ENCODE peak calls at places on chromosome 19, in six cellular contexts. One of them, this sample, is unnamed.

GRCh38 chr19:35249848-35250711 is 1.3 kb downstream of the LSR start:
- DNase-seq in GM06990: no peak
- DNase-seq in lower lobe of right lung: no peak
- DNase-seq in epithelial cell of proximal tubule: no peak
- DNase-seq in cardiac muscle cell: no peak
- DNase-seq in heart right ventricle: no peak
- DNase-seq in this sample: no peak

GRCh38 chr19:1577090-1577928 is 9.2 kb upstream of the MEX3D start:
- DNase-seq in epithelial cell of proximal tubule: no peak
- DNase-seq in heart right ventricle: peak
- DNase-seq in cardiac muscle cell: no peak
- DNase-seq in GM06990: no peak
- DNase-seq in lower lobe of right lung: no peak
- DNase-seq in this sample: no peak

GRCh38 chr19:37466277-37466797 is 907 bp downstream of the ZNF569 start:
- DNase-seq in epithelial cell of proximal tubule: no peak
- DNase-seq in heart right ventricle: no peak
- DNase-seq in lower lobe of right lung: no peak
- DNase-seq in cardiac muscle cell: no peak
- DNase-seq in GM06990: no peak
- DNase-seq in this sample: no peak

GRCh38 chr19:52923782-52924593 is 760 bp upstream of the ZNF888 start:
- DNase-seq in GM06990: no peak
- DNase-seq in heart right ventricle: peak
- DNase-seq in epithelial cell of proximal tubule: no peak
- DNase-seq in cardiac muscle cell: peak
- DNase-seq in lower lobe of right lung: peak
- DNase-seq in this sample: no peak

GRCh38 chr19:46489445-46490272 is 6.0 kb downstream of the PNMA8B start:
- DNase-seq in GM06990: no peak
- DNase-seq in lower lobe of right lung: peak
- DNase-seq in cardiac muscle cell: peak
- DNase-seq in heart right ventricle: peak
- DNase-seq in epithelial cell of proximal tubule: no peak
- DNase-seq in this sample: peak

GRCh38 chr19:16794456-16794855 is 34.7 kb upstream of the SIN3B start:
- DNase-seq in heart right ventricle: no peak
- DNase-seq in lower lobe of right lung: no peak
- DNase-seq in GM06990: no peak
- DNase-seq in cardiac muscle cell: no peak
- DNase-seq in epithelial cell of proximal tubule: no peak
- DNase-seq in this sample: no peak

GRCh38 chr19:13298565-13299481 is 148.6 kb downstream of the IER2 start:
- DNase-seq in epithelial cell of proximal tubule: no peak
- DNase-seq in GM06990: no peak
- DNase-seq in heart right ventricle: no peak
- DNase-seq in lower lobe of right lung: no peak
- DNase-seq in cardiac muscle cell: peak
- DNase-seq in this sample: no peak

GRCh38 chr19:9857920-9858746 is 23.0 kb downstream of the PIN1 start:
- DNase-seq in cardiac muscle cell: no peak
- DNase-seq in lower lobe of right lung: no peak
- DNase-seq in GM06990: no peak
- DNase-seq in epithelial cell of proximal tubule: no peak
- DNase-seq in heart right ventricle: no peak
- DNase-seq in this sample: no peak

GRCh38 chr19:58394821-58395219 is 636 bp upstream of the RNF225 start:
- DNase-seq in lower lobe of right lung: no peak
- DNase-seq in GM06990: no peak
- DNase-seq in cardiac muscle cell: no peak
- DNase-seq in heart right ventricle: no peak
- DNase-seq in epithelial cell of proximal tubule: no peak
- DNase-seq in this sample: no peak

GRCh38 chr19:40803170-40803856 is 4.3 kb downstream of the EGLN2 start:
- DNase-seq in heart right ventricle: no peak
- DNase-seq in GM06990: no peak
- DNase-seq in lower lobe of right lung: no peak
- DNase-seq in cardiac muscle cell: no peak
- DNase-seq in epithelial cell of proximal tubule: no peak
- DNase-seq in this sample: no peak

GRCh38 chr19:40805258-40805868 is 6.4 kb downstream of the EGLN2 start:
- DNase-seq in epithelial cell of proximal tubule: no peak
- DNase-seq in heart right ventricle: peak
- DNase-seq in lower lobe of right lung: no peak
- DNase-seq in GM06990: no peak
- DNase-seq in cardiac muscle cell: no peak
- DNase-seq in this sample: no peak

GRCh38 chr19:40803857-40804782 is 5.1 kb downstream of the EGLN2 start:
- DNase-seq in heart right ventricle: peak
- DNase-seq in epithelial cell of proximal tubule: no peak
- DNase-seq in cardiac muscle cell: no peak
- DNase-seq in GM06990: peak
- DNase-seq in lower lobe of right lung: peak
- DNase-seq in this sample: no peak

GRCh38 chr19:40806385-40807146 is 7.6 kb downstream of the EGLN2 start:
- DNase-seq in GM06990: peak
- DNase-seq in heart right ventricle: peak
- DNase-seq in epithelial cell of proximal tubule: no peak
- DNase-seq in cardiac muscle cell: peak
- DNase-seq in lower lobe of right lung: peak
- DNase-seq in this sample: peak

GRCh38 chr19:40804783-40805242 is 5.8 kb downstream of the EGLN2 start:
- DNase-seq in heart right ventricle: no peak
- DNase-seq in lower lobe of right lung: no peak
- DNase-seq in cardiac muscle cell: no peak
- DNase-seq in epithelial cell of proximal tubule: no peak
- DNase-seq in GM06990: no peak
- DNase-seq in this sample: no peak
- H3K4me3 ChIP-seq in heart right ventricle: no peak
- H3K4me3 ChIP-seq in lower lobe of right lung: peak
- H3K4me3 ChIP-seq in cardiac muscle cell: no peak
- H3K4me3 ChIP-seq in epithelial cell of proximal tubule: no peak
- H3K4me3 ChIP-seq in GM06990: no peak
- H3K4me3 ChIP-seq in this sample: no peak

GRCh38 chr19:49439841-49440240 is 1.5 kb downstream of the SLC17A7 start:
- DNase-seq in epithelial cell of proximal tubule: no peak
- DNase-seq in GM06990: no peak
- DNase-seq in lower lobe of right lung: no peak
- DNase-seq in cardiac muscle cell: no peak
- DNase-seq in heart right ventricle: no peak
- DNase-seq in this sample: no peak

GRCh38 chr19:49441960-49442350 is 628 bp upstream of the SLC17A7 start:
- DNase-seq in cardiac muscle cell: no peak
- DNase-seq in epithelial cell of proximal tubule: no peak
- DNase-seq in heart right ventricle: no peak
- DNase-seq in lower lobe of right lung: no peak
- DNase-seq in GM06990: no peak
- DNase-seq in this sample: no peak

GRCh38 chr19:49442354-49442753 is 1.0 kb upstream of the SLC17A7 start:
- DNase-seq in cardiac muscle cell: no peak
- DNase-seq in epithelial cell of proximal tubule: no peak
- DNase-seq in GM06990: no peak
- DNase-seq in heart right ventricle: peak
- DNase-seq in lower lobe of right lung: no peak
- DNase-seq in this sample: no peak

GRCh38 chr19:49441210-49441959 is at the start of gene SLC17A7:
- DNase-seq in lower lobe of right lung: no peak
- DNase-seq in GM06990: peak
- DNase-seq in cardiac muscle cell: no peak
- DNase-seq in heart right ventricle: peak
- DNase-seq in epithelial cell of proximal tubule: no peak
- DNase-seq in this sample: no peak

DNA sequence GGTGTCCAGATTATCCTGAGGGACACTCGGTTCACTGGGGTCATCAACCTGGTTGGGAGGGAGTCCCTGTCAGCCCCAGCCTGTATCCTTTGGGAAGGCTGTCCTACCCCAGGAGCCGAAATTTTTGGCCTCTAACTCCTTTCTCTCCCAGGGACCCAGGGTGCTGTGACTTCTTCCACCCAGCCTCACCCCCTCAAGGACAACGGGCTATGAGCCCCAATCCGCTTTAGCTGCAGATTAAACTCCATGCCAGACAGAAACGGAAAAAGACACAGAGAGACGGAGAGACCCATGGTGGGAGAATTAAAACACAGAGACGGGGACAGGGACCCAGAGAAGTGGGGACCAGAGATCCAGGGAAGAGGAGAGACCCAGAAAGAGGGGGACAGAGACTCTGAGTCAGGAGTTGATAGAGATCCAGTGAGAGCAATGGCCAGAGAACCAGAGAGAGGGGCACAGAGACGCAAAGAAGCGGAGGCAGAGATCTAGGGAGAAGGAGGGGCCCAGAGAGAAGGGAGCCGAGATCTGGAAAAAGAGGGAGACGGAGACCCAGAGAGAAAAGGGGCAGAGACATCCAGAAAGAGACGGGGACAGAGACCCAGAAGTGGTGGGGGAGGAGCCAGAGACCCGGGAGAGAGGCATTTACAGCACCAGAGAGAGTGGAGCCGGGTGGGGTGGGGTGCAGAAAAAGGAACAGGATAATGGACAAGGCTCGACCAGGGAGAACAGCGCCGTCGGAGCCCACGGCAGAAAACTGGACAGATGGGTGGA is 703 bp downstream of the SLC17A7 start:
- DNase-seq in heart right ventricle: no peak
- DNase-seq in epithelial cell of proximal tubule: no peak
- DNase-seq in lower lobe of right lung: no peak
- DNase-seq in cardiac muscle cell: no peak
- DNase-seq in GM06990: no peak
- DNase-seq in this sample: no peak
- TF ChIP-seq CTCF in heart right ventricle: no peak
- TF ChIP-seq CTCF in epithelial cell of proximal tubule: no peak
- TF ChIP-seq CTCF in lower lobe of right lung: no peak
- TF ChIP-seq CTCF in cardiac muscle cell: no peak
- TF ChIP-seq CTCF in GM06990: no peak
- TF ChIP-seq CTCF in this sample: no peak

DNA sequence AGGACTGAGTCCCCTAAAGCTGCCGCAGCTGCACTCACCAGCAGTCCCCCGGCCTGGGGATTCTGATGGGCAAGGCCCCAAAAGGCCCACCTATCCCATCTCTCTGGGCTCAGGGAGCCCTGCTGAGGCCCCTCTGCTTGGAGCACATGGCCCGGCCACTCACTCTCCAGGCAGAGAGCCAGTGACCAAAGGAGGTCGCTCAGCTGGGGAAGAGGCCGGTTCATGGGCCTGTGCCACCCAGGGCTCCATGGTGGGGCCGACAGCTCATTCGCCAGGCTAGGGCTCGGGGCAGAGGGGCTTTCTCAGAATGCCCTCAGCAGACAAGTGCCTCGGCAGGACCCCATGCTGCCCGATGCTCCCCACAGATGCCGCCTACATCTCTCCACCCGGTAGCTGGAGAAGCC is 54.5 kb downstream of the MLLT1 start:
- DNase-seq in GM06990: no peak
- DNase-seq in cardiac muscle cell: no peak
- DNase-seq in heart right ventricle: no peak
- DNase-seq in epithelial cell of proximal tubule: no peak
- DNase-seq in lower lobe of right lung: peak
- DNase-seq in this sample: no peak
- H3K4me3 ChIP-seq in GM06990: no peak
- H3K4me3 ChIP-seq in cardiac muscle cell: no peak
- H3K4me3 ChIP-seq in heart right ventricle: no peak
- H3K4me3 ChIP-seq in epithelial cell of proximal tubule: no peak
- H3K4me3 ChIP-seq in lower lobe of right lung: no peak
- H3K4me3 ChIP-seq in this sample: no peak

DNA sequence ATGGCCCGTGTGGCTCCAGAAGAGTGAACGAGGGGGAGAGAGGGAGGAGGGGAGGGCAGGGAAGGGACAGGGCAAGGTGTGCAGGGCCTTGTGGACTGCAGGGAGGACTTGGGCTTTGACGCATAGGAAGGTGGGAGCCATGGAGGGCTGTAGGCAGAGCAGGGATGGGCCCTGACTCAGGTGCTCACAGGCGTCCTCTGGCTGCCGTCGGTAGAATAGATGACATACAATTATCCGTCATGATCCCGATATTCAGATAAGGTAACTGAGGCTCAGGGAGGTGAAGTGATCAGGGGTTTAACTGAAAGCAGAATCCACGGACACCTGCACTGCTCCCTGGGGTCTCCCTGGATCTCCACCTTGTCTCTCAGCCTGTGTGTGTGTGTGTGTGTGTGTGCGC is 3.4 kb downstream of the C3 start:
- DNase-seq in lower lobe of right lung: no peak
- DNase-seq in heart right ventricle: no peak
- DNase-seq in GM06990: no peak
- DNase-seq in epithelial cell of proximal tubule: no peak
- DNase-seq in cardiac muscle cell: no peak
- DNase-seq in this sample: no peak
- TF ChIP-seq CTCF in lower lobe of right lung: no peak
- TF ChIP-seq CTCF in heart right ventricle: no peak
- TF ChIP-seq CTCF in GM06990: no peak
- TF ChIP-seq CTCF in epithelial cell of proximal tubule: peak
- TF ChIP-seq CTCF in cardiac muscle cell: peak
- TF ChIP-seq CTCF in this sample: no peak

DNA sequence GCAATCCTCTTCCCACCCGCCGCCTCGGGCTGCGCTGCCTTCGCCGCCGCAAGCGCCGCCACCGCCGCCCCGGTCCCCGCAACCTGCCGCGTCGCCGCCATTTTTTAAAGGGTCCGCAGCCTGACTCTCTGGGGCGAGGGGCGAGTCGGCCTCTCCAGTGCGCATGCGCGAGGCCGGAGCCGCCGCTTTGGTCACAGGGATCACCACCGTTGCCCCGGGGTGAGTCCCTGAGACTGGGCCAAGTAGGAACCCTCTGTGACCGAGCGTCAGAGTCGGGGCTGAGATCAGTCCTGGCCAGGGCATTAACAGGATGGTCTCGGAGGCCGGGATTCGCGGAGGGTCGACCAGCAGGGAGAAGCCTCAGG is 42.6 kb downstream of the ZNF146 start:
- DNase-seq in lower lobe of right lung: no peak
- DNase-seq in heart right ventricle: no peak
- DNase-seq in cardiac muscle cell: peak
- DNase-seq in GM06990: no peak
- DNase-seq in epithelial cell of proximal tubule: no peak
- DNase-seq in this sample: no peak
- H3K4me3 ChIP-seq in lower lobe of right lung: peak
- H3K4me3 ChIP-seq in heart right ventricle: peak
- H3K4me3 ChIP-seq in cardiac muscle cell: no peak
- H3K4me3 ChIP-seq in GM06990: no peak
- H3K4me3 ChIP-seq in epithelial cell of proximal tubule: peak
- H3K4me3 ChIP-seq in this sample: peak

GRCh38 chr19:51131780-51132680 is 7.3 kb downstream of the SIGLEC9 start:
- DNase-seq in heart right ventricle: peak
- DNase-seq in GM06990: no peak
- DNase-seq in epithelial cell of proximal tubule: no peak
- DNase-seq in lower lobe of right lung: peak
- DNase-seq in cardiac muscle cell: peak
- DNase-seq in this sample: peak
- TF ChIP-seq CTCF in heart right ventricle: no peak
- TF ChIP-seq CTCF in GM06990: no peak
- TF ChIP-seq CTCF in epithelial cell of proximal tubule: no peak
- TF ChIP-seq CTCF in lower lobe of right lung: no peak
- TF ChIP-seq CTCF in cardiac muscle cell: peak
- TF ChIP-seq CTCF in this sample: peak